ENCODE peak calls at places on chromosomes 12 and 14, in nine cellular contexts. One of them, this sample, is unnamed.

GRCh38 chr14:27528328-27528727 is 930.5 kb upstream of the NOVA1 start:
- DNase-seq in RPMI8226: peak
- DNase-seq in NCI-H748 treated with DMSO at 0.1 percent for 48 hours: peak
- DNase-seq in stimulated activated CD4-positive, alpha-beta T cell treated with anti-CD3 and anti-CD28 coated beads, Interleukin-4, amount 100 ng/mL, for 24 hours: no peak
- DNase-seq in IMR-90: no peak
- DNase-seq in esophagus muscularis mucosa: no peak
- DNase-seq in endothelial cell: peak
- DNase-seq in HFFc6: no peak
- DNase-seq in fibroblast of mammary gland: peak
- DNase-seq in this sample: no peak

GRCh38 chr14:103732868-103733626 is 17.4 kb downstream of the ZFYVE21 start:
- DNase-seq in RPMI8226: no peak
- DNase-seq in NCI-H748 treated with DMSO at 0.1 percent for 48 hours: no peak
- DNase-seq in stimulated activated CD4-positive, alpha-beta T cell treated with anti-CD3 and anti-CD28 coated beads, Interleukin-4, amount 100 ng/mL, for 24 hours: no peak
- DNase-seq in IMR-90: no peak
- DNase-seq in esophagus muscularis mucosa: no peak
- DNase-seq in endothelial cell: no peak
- DNase-seq in HFFc6: no peak
- DNase-seq in fibroblast of mammary gland: no peak
- DNase-seq in this sample: no peak

GRCh38 chr14:37720131-37720530 is 124.7 kb downstream of the TTC6 start:
- DNase-seq in RPMI8226: no peak
- DNase-seq in NCI-H748 treated with DMSO at 0.1 percent for 48 hours: no peak
- DNase-seq in stimulated activated CD4-positive, alpha-beta T cell treated with anti-CD3 and anti-CD28 coated beads, Interleukin-4, amount 100 ng/mL, for 24 hours: no peak
- DNase-seq in IMR-90: no peak
- DNase-seq in esophagus muscularis mucosa: no peak
- DNase-seq in endothelial cell: no peak
- DNase-seq in HFFc6: no peak
- DNase-seq in fibroblast of mammary gland: no peak
- DNase-seq in this sample: no peak

GRCh38 chr12:114904254-114905003 is 220.5 kb upstream of the TBX3 start:
- DNase-seq in RPMI8226: no peak
- DNase-seq in NCI-H748 treated with DMSO at 0.1 percent for 48 hours: no peak
- DNase-seq in stimulated activated CD4-positive, alpha-beta T cell treated with anti-CD3 and anti-CD28 coated beads, Interleukin-4, amount 100 ng/mL, for 24 hours: no peak
- DNase-seq in IMR-90: peak
- DNase-seq in esophagus muscularis mucosa: no peak
- DNase-seq in endothelial cell: no peak
- DNase-seq in HFFc6: peak
- DNase-seq in fibroblast of mammary gland: peak
- DNase-seq in this sample: no peak

GRCh38 chr12:10361084-10361483 is 28.8 kb downstream of the KLRK1 start:
- DNase-seq in RPMI8226: no peak
- DNase-seq in NCI-H748 treated with DMSO at 0.1 percent for 48 hours: peak
- DNase-seq in stimulated activated CD4-positive, alpha-beta T cell treated with anti-CD3 and anti-CD28 coated beads, Interleukin-4, amount 100 ng/mL, for 24 hours: no peak
- DNase-seq in IMR-90: no peak
- DNase-seq in esophagus muscularis mucosa: no peak
- DNase-seq in endothelial cell: no peak
- DNase-seq in HFFc6: no peak
- DNase-seq in fibroblast of mammary gland: no peak
- DNase-seq in this sample: no peak

GRCh38 chr14:41362134-41362533 is 244.5 kb upstream of the LRFN5 start:
- DNase-seq in RPMI8226: no peak
- DNase-seq in NCI-H748 treated with DMSO at 0.1 percent for 48 hours: no peak
- DNase-seq in stimulated activated CD4-positive, alpha-beta T cell treated with anti-CD3 and anti-CD28 coated beads, Interleukin-4, amount 100 ng/mL, for 24 hours: no peak
- DNase-seq in IMR-90: no peak
- DNase-seq in esophagus muscularis mucosa: no peak
- DNase-seq in endothelial cell: no peak
- DNase-seq in HFFc6: no peak
- DNase-seq in fibroblast of mammary gland: peak
- DNase-seq in this sample: no peak

GRCh38 chr12:13170892-13171490 is 25.5 kb upstream of the EMP1 start:
- DNase-seq in RPMI8226: no peak
- DNase-seq in NCI-H748 treated with DMSO at 0.1 percent for 48 hours: no peak
- DNase-seq in stimulated activated CD4-positive, alpha-beta T cell treated with anti-CD3 and anti-CD28 coated beads, Interleukin-4, amount 100 ng/mL, for 24 hours: no peak
- DNase-seq in IMR-90: peak
- DNase-seq in esophagus muscularis mucosa: no peak
- DNase-seq in endothelial cell: no peak
- DNase-seq in HFFc6: no peak
- DNase-seq in fibroblast of mammary gland: peak
- DNase-seq in this sample: no peak

GRCh38 chr14:50342211-50343080 is 30.3 kb downstream of the DMAC2L start:
- DNase-seq in RPMI8226: no peak
- DNase-seq in NCI-H748 treated with DMSO at 0.1 percent for 48 hours: no peak
- DNase-seq in stimulated activated CD4-positive, alpha-beta T cell treated with anti-CD3 and anti-CD28 coated beads, Interleukin-4, amount 100 ng/mL, for 24 hours: peak
- DNase-seq in IMR-90: peak
- DNase-seq in esophagus muscularis mucosa: peak
- DNase-seq in endothelial cell: peak
- DNase-seq in HFFc6: peak
- DNase-seq in fibroblast of mammary gland: peak
- DNase-seq in this sample: no peak

GRCh38 chr14:68794856-68795601 is 2.2 kb upstream of the ZFP36L1 start:
- DNase-seq in RPMI8226: peak
- DNase-seq in NCI-H748 treated with DMSO at 0.1 percent for 48 hours: no peak
- DNase-seq in stimulated activated CD4-positive, alpha-beta T cell treated with anti-CD3 and anti-CD28 coated beads, Interleukin-4, amount 100 ng/mL, for 24 hours: peak
- DNase-seq in IMR-90: peak
- DNase-seq in esophagus muscularis mucosa: peak
- DNase-seq in endothelial cell: no peak
- DNase-seq in HFFc6: peak
- DNase-seq in fibroblast of mammary gland: peak
- DNase-seq in this sample: no peak

GRCh38 chr12:88931598-88931997 is 351.3 kb upstream of the KITLG start:
- DNase-seq in RPMI8226: no peak
- DNase-seq in NCI-H748 treated with DMSO at 0.1 percent for 48 hours: no peak
- DNase-seq in stimulated activated CD4-positive, alpha-beta T cell treated with anti-CD3 and anti-CD28 coated beads, Interleukin-4, amount 100 ng/mL, for 24 hours: no peak
- DNase-seq in IMR-90: no peak
- DNase-seq in esophagus muscularis mucosa: no peak
- DNase-seq in endothelial cell: no peak
- DNase-seq in HFFc6: no peak
- DNase-seq in fibroblast of mammary gland: no peak
- DNase-seq in this sample: no peak

GRCh38 chr12:116558280-116559079 is 701 bp upstream of the MAP1LC3B2 start:
- DNase-seq in RPMI8226: no peak
- DNase-seq in NCI-H748 treated with DMSO at 0.1 percent for 48 hours: no peak
- DNase-seq in stimulated activated CD4-positive, alpha-beta T cell treated with anti-CD3 and anti-CD28 coated beads, Interleukin-4, amount 100 ng/mL, for 24 hours: no peak
- DNase-seq in IMR-90: no peak
- DNase-seq in esophagus muscularis mucosa: no peak
- DNase-seq in endothelial cell: no peak
- DNase-seq in HFFc6: no peak
- DNase-seq in fibroblast of mammary gland: no peak
- DNase-seq in this sample: peak

GRCh38 chr12:89470741-89471504 is 53.7 kb downstream of the GALNT4 start:
- DNase-seq in RPMI8226: peak
- DNase-seq in NCI-H748 treated with DMSO at 0.1 percent for 48 hours: peak
- DNase-seq in stimulated activated CD4-positive, alpha-beta T cell treated with anti-CD3 and anti-CD28 coated beads, Interleukin-4, amount 100 ng/mL, for 24 hours: no peak
- DNase-seq in IMR-90: peak
- DNase-seq in esophagus muscularis mucosa: no peak
- DNase-seq in endothelial cell: no peak
- DNase-seq in HFFc6: peak
- DNase-seq in fibroblast of mammary gland: peak
- DNase-seq in this sample: no peak

GRCh38 chr12:109771746-109772621 is 58.4 kb downstream of the FAM222A start:
- DNase-seq in RPMI8226: peak
- DNase-seq in NCI-H748 treated with DMSO at 0.1 percent for 48 hours: no peak
- DNase-seq in stimulated activated CD4-positive, alpha-beta T cell treated with anti-CD3 and anti-CD28 coated beads, Interleukin-4, amount 100 ng/mL, for 24 hours: no peak
- DNase-seq in IMR-90: no peak
- DNase-seq in esophagus muscularis mucosa: no peak
- DNase-seq in endothelial cell: no peak
- DNase-seq in HFFc6: no peak
- DNase-seq in fibroblast of mammary gland: no peak
- DNase-seq in this sample: no peak

GRCh38 chr12:47391566-47391965 is 311.8 kb upstream of the AMIGO2 start:
- DNase-seq in RPMI8226: no peak
- DNase-seq in NCI-H748 treated with DMSO at 0.1 percent for 48 hours: no peak
- DNase-seq in stimulated activated CD4-positive, alpha-beta T cell treated with anti-CD3 and anti-CD28 coated beads, Interleukin-4, amount 100 ng/mL, for 24 hours: peak
- DNase-seq in IMR-90: no peak
- DNase-seq in esophagus muscularis mucosa: no peak
- DNase-seq in endothelial cell: no peak
- DNase-seq in HFFc6: no peak
- DNase-seq in fibroblast of mammary gland: no peak
- DNase-seq in this sample: peak

GRCh38 chr12:53062977-53063707 is 13.3 kb downstream of the TNS2 start:
- DNase-seq in RPMI8226: no peak
- DNase-seq in NCI-H748 treated with DMSO at 0.1 percent for 48 hours: no peak
- DNase-seq in stimulated activated CD4-positive, alpha-beta T cell treated with anti-CD3 and anti-CD28 coated beads, Interleukin-4, amount 100 ng/mL, for 24 hours: no peak
- DNase-seq in IMR-90: no peak
- DNase-seq in esophagus muscularis mucosa: no peak
- DNase-seq in endothelial cell: no peak
- DNase-seq in HFFc6: no peak
- DNase-seq in fibroblast of mammary gland: no peak
- DNase-seq in this sample: no peak

GRCh38 chr12:50734409-50735263 is 29.3 kb upstream of the ATF1 start:
- DNase-seq in RPMI8226: peak
- DNase-seq in NCI-H748 treated with DMSO at 0.1 percent for 48 hours: no peak
- DNase-seq in stimulated activated CD4-positive, alpha-beta T cell treated with anti-CD3 and anti-CD28 coated beads, Interleukin-4, amount 100 ng/mL, for 24 hours: peak
- DNase-seq in IMR-90: peak
- DNase-seq in esophagus muscularis mucosa: no peak
- DNase-seq in endothelial cell: peak
- DNase-seq in HFFc6: peak
- DNase-seq in fibroblast of mammary gland: peak
- DNase-seq in this sample: no peak

GRCh38 chr14:99735189-99736135 is 51.4 kb downstream of the CYP46A1 start:
- DNase-seq in RPMI8226: no peak
- DNase-seq in NCI-H748 treated with DMSO at 0.1 percent for 48 hours: no peak
- DNase-seq in stimulated activated CD4-positive, alpha-beta T cell treated with anti-CD3 and anti-CD28 coated beads, Interleukin-4, amount 100 ng/mL, for 24 hours: no peak
- DNase-seq in IMR-90: no peak
- DNase-seq in esophagus muscularis mucosa: no peak
- DNase-seq in endothelial cell: no peak
- DNase-seq in HFFc6: no peak
- DNase-seq in fibroblast of mammary gland: no peak
- DNase-seq in this sample: no peak

GRCh38 chr12:110763578-110763977 is 20.9 kb upstream of the PPP1CC start:
- DNase-seq in RPMI8226: no peak
- DNase-seq in NCI-H748 treated with DMSO at 0.1 percent for 48 hours: no peak
- DNase-seq in stimulated activated CD4-positive, alpha-beta T cell treated with anti-CD3 and anti-CD28 coated beads, Interleukin-4, amount 100 ng/mL, for 24 hours: no peak
- DNase-seq in IMR-90: no peak
- DNase-seq in esophagus muscularis mucosa: no peak
- DNase-seq in endothelial cell: no peak
- DNase-seq in HFFc6: no peak
- DNase-seq in fibroblast of mammary gland: no peak
- DNase-seq in this sample: no peak

GRCh38 chr12:110934093-110934852 is 13.9 kb upstream of the MYL2 start:
- DNase-seq in RPMI8226: no peak
- DNase-seq in NCI-H748 treated with DMSO at 0.1 percent for 48 hours: no peak
- DNase-seq in stimulated activated CD4-positive, alpha-beta T cell treated with anti-CD3 and anti-CD28 coated beads, Interleukin-4, amount 100 ng/mL, for 24 hours: no peak
- DNase-seq in IMR-90: no peak
- DNase-seq in esophagus muscularis mucosa: no peak
- DNase-seq in endothelial cell: no peak
- DNase-seq in HFFc6: peak
- DNase-seq in fibroblast of mammary gland: no peak
- DNase-seq in this sample: no peak

GRCh38 chr14:61474671-61475070 is 153.3 kb downstream of the PRKCH start:
- DNase-seq in RPMI8226: no peak
- DNase-seq in NCI-H748 treated with DMSO at 0.1 percent for 48 hours: no peak
- DNase-seq in stimulated activated CD4-positive, alpha-beta T cell treated with anti-CD3 and anti-CD28 coated beads, Interleukin-4, amount 100 ng/mL, for 24 hours: no peak
- DNase-seq in IMR-90: no peak
- DNase-seq in esophagus muscularis mucosa: no peak
- DNase-seq in endothelial cell: no peak
- DNase-seq in HFFc6: no peak
- DNase-seq in fibroblast of mammary gland: no peak
- DNase-seq in this sample: no peak

GRCh38 chr12:132117558-132117875 is 26.6 kb downstream of the DDX51 start:
- DNase-seq in RPMI8226: no peak
- DNase-seq in NCI-H748 treated with DMSO at 0.1 percent for 48 hours: no peak
- DNase-seq in stimulated activated CD4-positive, alpha-beta T cell treated with anti-CD3 and anti-CD28 coated beads, Interleukin-4, amount 100 ng/mL, for 24 hours: no peak
- DNase-seq in IMR-90: no peak
- DNase-seq in esophagus muscularis mucosa: no peak
- DNase-seq in endothelial cell: no peak
- DNase-seq in HFFc6: no peak
- DNase-seq in fibroblast of mammary gland: peak
- DNase-seq in this sample: no peak